ENCODE peak calls at places on chromosomes 7 and 10, in four cellular contexts. Y, H, S and B are unnamed samples.

GRCh38 chr7:13904689-13905088 is 84.8 kb downstream of the ETV1 start:
- DNase-seq in Y (no peak), H (no peak), S (no peak), B (no peak)

GRCh38 chr10:98006266-98006665 is 24.2 kb downstream of the CRTAC1 start:
- DNase-seq in Y (no peak), S (no peak), H (no peak), B (no peak)

GRCh38 chr10:112584276-112584675 is 137.3 kb downstream of the VTI1A start:
- DNase-seq in Y (no peak), S (no peak), H (no peak), B (no peak)

GRCh38 chr7:69395072-69395714 is 203.1 kb upstream of the AUTS2 start:
- DNase-seq in Y (no peak), H (no peak), S (no peak), B (no peak)

GRCh38 chr10:100740476-100741341 is 4.7 kb upstream of the PAX2 start:
- DNase-seq in S (no peak), Y (no peak), H (no peak), B (no peak)

GRCh38 chr10:75407716-75408511 is 6.3 kb upstream of the ZNF503 start:
- DNase-seq in H (no peak), S (no peak), Y (no peak), B (no peak)

GRCh38 chr10:55287346-55287745 is 486.3 kb upstream of the PCDH15 start:
- DNase-seq in Y (no peak), H (no peak), S (no peak), B (no peak)

GRCh38 chr10:122446668-122447410 is 7.6 kb upstream of the ARMS2 start:
- DNase-seq in H (no peak), Y (no peak), S (no peak), B (no peak)